ENCODE peak calls at places on chromosomes 12 and 14, in five cellular contexts. N, P, E, F and T are unnamed samples.

GRCh38 chr12:48356041-48356768 is 5.5 kb upstream of the ZNF641 start:
- DNase-seq in N (no peak), P (no peak), E (no peak), F (no peak), T (peak; percentile 30)

GRCh38 chr12:115004469-115005146 is 320.6 kb upstream of the TBX3 start:
- DNase-seq in N (no peak), P (no peak), E (no peak), F (no peak), T (peak; percentile 93)

GRCh38 chr12:123961585-123961984 is 11.0 kb downstream of the CCDC92 start:
- DNase-seq in N (no peak), P (no peak), E (no peak), F (no peak), T (no peak)

GRCh38 chr14:83520837-83521236 is 1987.2 kb upstream of the SEL1L start:
- DNase-seq in N (no peak), P (no peak), E (peak; percentile 88), F (no peak), T (no peak)

GRCh38 chr12:50387487-50387886 is 8.9 kb downstream of the FAM186A start:
- DNase-seq in N (no peak), P (no peak), E (no peak), F (no peak), T (no peak)

GRCh38 chr12:12216349-12217017 is 50.4 kb downstream of the LRP6 start:
- DNase-seq in N (no peak), P (no peak), E (peak; percentile 13), F (no peak), T (no peak)

GRCh38 chr12:107450541-107450940 is 235.1 kb upstream of the PWP1 start:
- DNase-seq in N (no peak), P (peak; percentile 13), E (no peak), F (no peak), T (no peak)

GRCh38 chr12:14845350-14845750 is 2.0 kb upstream of the ART4 start:
- DNase-seq in N (peak; percentile 45), P (peak; percentile 76), E (peak; percentile 65), F (no peak), T (peak; percentile 75)

GRCh38 chr12:14577344-14577743 is 9.7 kb upstream of the PLBD1 start:
- DNase-seq in N (no peak), P (no peak), E (no peak), F (no peak), T (peak; percentile 41)

GRCh38 chr14:66944872-66945271 is 244.4 kb upstream of the GARIN2 start:
- DNase-seq in N (peak; percentile 14), P (peak; percentile 78), E (peak; percentile 41), F (no peak), T (peak; percentile 57)

GRCh38 chr12:7304456-7304855 is 584 bp downstream of the ACSM4 start:
- DNase-seq in N (no peak), P (peak; percentile 75), E (no peak), F (no peak), T (no peak)

GRCh38 chr12:13362260-13362841 is 165.8 kb downstream of the EMP1 start:
- DNase-seq in N (peak; percentile 39), P (peak; percentile 86), E (peak; percentile 5), F (peak; percentile 49), T (peak; percentile 42)

DNA sequence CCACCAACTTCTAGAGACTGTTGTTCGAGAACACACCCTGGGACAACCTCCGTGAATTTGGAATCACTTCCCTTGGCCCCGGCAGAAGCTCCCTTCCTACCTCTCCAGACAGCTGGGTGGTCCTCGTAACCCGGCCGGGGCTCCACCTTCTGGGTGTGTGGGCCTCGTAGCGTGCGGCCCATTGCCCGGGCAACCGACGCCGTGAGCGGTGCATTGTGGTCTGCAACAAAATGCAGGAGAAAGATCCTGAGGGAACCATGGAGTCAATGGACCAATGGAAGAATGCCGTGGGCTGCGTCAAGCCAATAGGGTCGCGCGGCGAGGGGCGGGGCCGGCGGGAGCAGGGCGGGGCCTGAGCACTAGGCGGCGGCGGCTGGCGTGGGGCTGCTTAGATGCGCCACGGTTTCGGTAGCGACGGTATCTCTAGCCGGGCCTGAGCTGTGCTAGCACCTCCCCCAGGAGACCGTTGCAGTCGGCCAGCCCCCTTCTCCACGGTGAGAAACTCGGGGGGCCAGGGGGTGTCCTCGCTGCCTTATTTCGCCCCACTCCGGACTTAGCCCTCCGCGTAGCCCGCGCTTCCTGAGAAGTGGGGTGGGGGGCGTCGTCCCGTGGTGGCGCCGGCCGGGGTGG is at the start of gene DYNLL1:
- DNase-seq in N (peak; percentile 99), P (peak; percentile 98), E (peak; percentile 94), F (peak; percentile 93), T (peak; percentile 97)
- H2AK5ac ChIP-seq in N (peak within 1 kb of the TSS; percentile 65), P (no peak within 1 kb of the TSS), E (peak within 1 kb of the TSS; percentile 22), F (no peak within 1 kb of the TSS), T (no peak within 1 kb of the TSS)

DNA sequence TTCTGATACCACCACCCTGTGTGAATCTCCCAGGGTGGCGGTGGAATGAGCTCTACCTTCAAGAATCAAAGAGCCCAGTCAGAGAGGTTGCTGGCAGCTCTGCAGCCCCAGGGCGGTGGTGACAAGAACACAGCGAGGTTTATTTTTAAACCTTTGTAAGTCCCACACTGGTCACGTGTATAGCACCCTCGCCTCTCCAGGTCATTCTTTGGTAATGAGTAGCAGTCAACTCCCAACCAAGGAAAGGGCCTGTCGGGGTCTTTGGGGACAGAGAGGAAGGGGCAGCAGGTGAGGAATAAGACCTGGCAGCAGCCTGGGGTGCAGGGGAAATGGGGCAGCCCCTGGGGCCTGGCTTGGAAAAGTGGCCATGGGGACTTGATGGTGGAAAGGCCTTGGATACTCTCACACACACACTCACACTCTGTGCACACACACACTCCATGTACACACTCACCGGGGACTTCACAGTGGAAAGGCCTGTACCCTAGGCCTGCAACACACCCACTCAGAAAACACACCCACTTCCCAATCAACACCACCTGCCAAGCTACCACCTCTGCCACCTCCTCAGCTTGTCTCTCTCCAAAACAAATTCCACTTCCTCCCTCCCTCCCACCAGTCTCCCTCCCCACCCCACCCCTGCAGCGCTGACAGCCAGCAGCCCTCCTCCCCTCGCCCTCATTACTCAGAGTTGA is 178.5 kb downstream of the DPF3 start:
- DNase-seq in N (no peak), P (no peak), E (peak; percentile 18), F (no peak), T (no peak)
- H2AK5ac ChIP-seq in N (peak overlapping the region; percentile 20), P (no peak overlapping the region), E (peak overlapping the region; percentile 44), F (no peak overlapping the region), T (no peak overlapping the region)

DNA sequence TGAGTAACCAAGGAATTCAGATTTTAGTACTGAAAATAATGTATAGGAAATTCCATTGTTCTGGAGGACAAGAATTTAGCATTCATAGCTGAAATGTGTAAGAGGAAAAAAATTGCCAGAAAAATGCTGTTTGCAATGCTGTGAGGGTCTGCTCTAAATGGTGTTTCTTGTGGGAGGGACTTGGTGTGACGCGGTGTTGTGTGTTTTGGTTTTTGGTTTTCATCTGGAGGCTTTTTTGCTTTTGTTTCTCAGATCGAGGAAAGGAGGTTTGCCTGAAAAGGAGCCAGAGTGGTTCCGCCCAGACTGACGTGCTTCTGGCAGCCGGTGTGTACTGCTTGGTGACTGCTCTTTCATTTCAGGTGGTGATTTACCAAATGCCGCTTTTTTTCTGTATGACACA is 211.8 kb upstream of the HMGA2 start:
- DNase-seq in N (no peak), P (no peak), E (no peak), F (no peak), T (no peak)
- H2AK5ac ChIP-seq in N (no peak overlapping the region), P (no peak overlapping the region), E (peak overlapping the region; percentile 82), F (no peak overlapping the region), T (peak overlapping the region; percentile 95)

GRCh38 chr14:58772814-58773620 is 135.3 kb downstream of the DACT1 start:
- DNase-seq in N (no peak), P (peak; percentile 73), E (peak; percentile 15), F (no peak), T (peak; percentile 56)
- H2AK5ac ChIP-seq in N (no peak overlapping the region), P (no peak overlapping the region), E (no peak overlapping the region), F (no peak overlapping the region), T (no peak overlapping the region)

GRCh38 chr14:55105991-55106390 is 23.1 kb upstream of the LGALS3 start:
- DNase-seq in N (no peak), P (no peak), E (no peak), F (no peak), T (no peak)

GRCh38 chr14:55104051-55104954 is 24.7 kb upstream of the LGALS3 start:
- DNase-seq in N (no peak), P (peak; percentile 65), E (no peak), F (no peak), T (no peak)

GRCh38 chr14:55111122-55111705 is 17.8 kb upstream of the LGALS3 start:
- DNase-seq in N (no peak), P (peak; percentile 21), E (no peak), F (no peak), T (no peak)

GRCh38 chr14:55109846-55110245 is 19.2 kb upstream of the LGALS3 start:
- DNase-seq in N (no peak), P (peak; percentile 49), E (no peak), F (no peak), T (no peak)

DNA sequence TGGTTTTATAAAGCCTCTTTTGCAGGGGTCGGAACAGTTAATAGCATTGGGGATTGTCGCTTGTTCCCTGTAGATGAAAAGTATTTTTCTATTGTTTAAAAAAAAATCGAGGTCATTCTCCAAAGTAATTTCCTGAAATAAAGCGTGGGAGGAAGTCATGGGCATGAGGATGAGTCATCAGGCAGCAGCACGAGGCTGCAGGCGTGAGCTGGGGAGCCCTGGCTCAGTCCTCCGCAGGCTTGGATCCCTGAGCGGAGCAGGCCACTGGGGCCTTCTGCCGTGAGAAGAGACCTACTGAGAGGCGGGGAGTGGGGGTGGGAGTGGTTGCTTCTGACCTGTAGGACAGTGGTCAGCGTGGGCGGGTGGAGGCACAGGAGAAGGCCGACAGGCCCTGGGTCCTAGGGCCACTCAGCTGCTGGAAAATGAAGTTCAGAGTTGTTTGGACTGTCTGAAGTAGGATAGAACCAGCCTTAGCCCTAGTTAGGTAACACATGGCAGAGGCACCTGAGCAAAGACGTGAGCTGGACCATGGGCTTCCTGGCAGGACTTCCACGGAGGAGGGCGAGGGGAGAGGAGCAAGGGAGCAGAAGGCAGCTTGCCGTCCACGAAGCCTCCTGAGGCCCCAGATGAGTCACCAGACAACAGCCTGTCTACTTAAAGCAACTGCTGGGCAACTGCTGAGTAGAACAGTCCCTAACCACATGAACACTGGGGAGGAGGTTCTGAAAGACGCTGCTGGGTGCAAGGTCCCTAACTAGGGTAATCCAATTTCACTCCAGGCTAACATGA is 21.1 kb upstream of the LGALS3 start:
- DNase-seq in N (no peak), P (peak; percentile 83), E (peak; percentile 98), F (no peak), T (peak; percentile 98)
- H2AK5ac ChIP-seq in N (no peak overlapping the region), P (no peak overlapping the region), E (peak overlapping the region; percentile 100), F (no peak overlapping the region), T (no peak overlapping the region)